ENCODE peak calls at places on chromosome 9, in four cellular contexts. U is IMR-90, M is H1, S is H9. E is an unnamed sample.

GRCh38 chr9:115367780-115368179 is 249.8 kb upstream of the TNC start:
- DNase-seq in U (peak; percentile 76), M (no peak), S (no peak), E (no peak)

GRCh38 chr9:136865768-136866103 is 372 bp downstream of the EDF1 start:
- DNase-seq in U (no peak), M (no peak), S (peak; percentile 28), E (no peak)

GRCh38 chr9:109815366-109815947 is 35.5 kb downstream of the PALM2AKAP2 start:
- DNase-seq in U (peak; percentile 67), M (no peak), S (no peak), E (peak; percentile 32)

GRCh38 chr9:37229455-37229854 is 109.1 kb downstream of the ZCCHC7 start:
- DNase-seq in U (no peak), M (no peak), S (no peak), E (no peak)

GRCh38 chr9:129343119-129343696 is 165.1 kb upstream of the IER5L start:
- DNase-seq in U (no peak), M (no peak), S (no peak), E (no peak)

GRCh38 chr9:92468206-92468605 is 14.1 kb downstream of the ASPN start:
- DNase-seq in U (peak; percentile 66), M (no peak), S (no peak), E (no peak)

GRCh38 chr9:121267689-121268597 is at the start of gene GSN:
- DNase-seq in U (peak; percentile 50), M (peak; percentile 86), S (peak; percentile 85), E (peak; percentile 89)

GRCh38 chr9:131349881-131350563 is 43.9 kb upstream of the PRRC2B start:
- DNase-seq in U (peak; percentile 77), M (peak; percentile 96), S (peak; percentile 95), E (peak; percentile 93)

GRCh38 chr9:9100070-9100469 is 1300.5 kb upstream of the DMAC1 start:
- DNase-seq in U (no peak), M (no peak), S (no peak), E (no peak)

GRCh38 chr9:13450723-13451122 is 171.2 kb upstream of the MPDZ start:
- DNase-seq in U (no peak), M (no peak), S (no peak), E (no peak)

GRCh38 chr9:130689937-130690700 is 3.5 kb upstream of the EXOSC2 start:
- DNase-seq in U (peak; percentile 94), M (no peak), S (peak; percentile 89), E (peak; percentile 93)

GRCh38 chr9:129752915-129753724 is at the start of gene PTGES:
- DNase-seq in U (peak; percentile 87), M (peak; percentile 78), S (peak; percentile 78), E (peak; percentile 74)

GRCh38 chr9:113875420-113875916 is 641 bp upstream of the ZNF618 start:
- DNase-seq in U (no peak), M (no peak), S (no peak), E (no peak)

GRCh38 chr9:116327702-116328440 is 174.3 kb downstream of the PAPPA start:
- DNase-seq in U (peak; percentile 69), M (no peak), S (no peak), E (no peak)

GRCh38 chr9:112157087-112157486 is 18.0 kb downstream of the SUSD1 start:
- DNase-seq in U (no peak), M (no peak), S (no peak), E (no peak)

GRCh38 chr9:75889577-75889976 is 896 bp upstream of the PCSK5 start:
- DNase-seq in U (no peak), M (no peak), S (no peak), E (no peak)

GRCh38 chr9:80635065-80635464 is 1054.3 kb downstream of the TLE1 start:
- DNase-seq in U (no peak), M (no peak), S (no peak), E (no peak)

GRCh38 chr9:77935974-77936373 is 95.6 kb downstream of the GNAQ start:
- DNase-seq in U (no peak), M (no peak), S (no peak), E (no peak)

GRCh38 chr9:8331507-8331906 is 531.9 kb upstream of the DMAC1 start:
- DNase-seq in U (no peak), M (no peak), S (no peak), E (no peak)

GRCh38 chr9:2255128-2255527 is 240.0 kb downstream of the SMARCA2 start:
- DNase-seq in U (no peak), M (no peak), S (no peak), E (peak; percentile 71)

GRCh38 chr9:115034801-115035200 is 83.2 kb downstream of the TNC start:
- DNase-seq in U (peak; percentile 90), M (no peak), S (no peak), E (no peak)

GRCh38 chr9:91408475-91408874 is 15.2 kb downstream of the NFIL3 start:
- DNase-seq in U (peak; percentile 74), M (no peak), S (no peak), E (no peak)

GRCh38 chr9:90107864-90108263 is 503.1 kb downstream of the GADD45G start:
- DNase-seq in U (no peak), M (no peak), S (no peak), E (no peak)

GRCh38 chr9:118711843-118712242 is 657.4 kb downstream of the BRINP1 start:
- DNase-seq in U (no peak), M (no peak), S (no peak), E (no peak)

GRCh38 chr9:123928471-123929176 is 1.3 kb downstream of the DENND1A start:
- DNase-seq in U (peak; percentile 41), M (no peak), S (no peak), E (no peak)

GRCh38 chr9:109258619-109259321 is 62.1 kb downstream of the EPB41L4B start:
- DNase-seq in U (no peak), M (no peak), S (peak; percentile 69), E (peak; percentile 65)

GRCh38 chr9:20391208-20391607 is 231.1 kb downstream of the MLLT3 start:
- DNase-seq in U (no peak), M (no peak), S (no peak), E (no peak)

GRCh38 chr9:33254211-33254610 is 10.3 kb downstream of the BAG1 start:
- DNase-seq in U (no peak), M (no peak), S (no peak), E (no peak)

GRCh38 chr9:130607640-130608420 is 28.5 kb downstream of the FUBP3 start:
- DNase-seq in U (peak; percentile 67), M (no peak), S (no peak), E (no peak)

GRCh38 chr9:16387382-16387781 is 483.1 kb downstream of the BNC2 start:
- DNase-seq in U (peak; percentile 28), M (no peak), S (no peak), E (no peak)

GRCh38 chr9:135992486-135993408 is 31.6 kb upstream of the UBAC1 start:
- DNase-seq in U (peak; percentile 84), M (peak; percentile 81), S (peak; percentile 86), E (peak; percentile 86)

GRCh38 chr9:7273575-7273974 is 515.8 kb downstream of the KDM4C start:
- DNase-seq in U (peak; percentile 40), M (no peak), S (no peak), E (peak; percentile 27)

DNA sequence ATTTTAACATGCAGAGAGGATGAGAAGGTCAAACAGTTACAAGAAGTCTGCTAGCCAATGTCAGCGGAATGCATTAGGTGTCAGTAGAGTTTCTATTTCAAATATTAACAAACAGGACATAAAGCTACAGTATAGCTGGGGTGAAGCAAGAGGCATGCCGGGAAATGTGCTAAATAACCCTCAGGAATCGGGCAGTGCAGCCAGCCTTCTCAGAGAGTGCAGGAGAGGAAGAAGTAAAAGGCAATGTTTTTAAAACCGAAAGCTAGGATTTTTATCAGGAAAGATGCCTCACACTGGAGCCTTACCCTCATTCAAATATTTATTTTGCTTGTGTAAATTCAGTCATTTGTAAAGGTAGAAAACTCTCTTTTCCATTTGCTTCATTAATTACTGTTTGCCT is 59.1 kb upstream of the SH3GL2 start:
- DNase-seq in U (peak; percentile 38), M (no peak), S (no peak), E (no peak)
- H4K5ac ChIP-seq in U (no peak overlapping the region), M (no peak overlapping the region), S (no peak overlapping the region), E (no peak overlapping the region)

GRCh38 chr9:14942037-14942436 is 31.8 kb upstream of the FREM1 start:
- DNase-seq in U (no peak), M (no peak), S (no peak), E (no peak)
- H4K5ac ChIP-seq in U (no peak overlapping the region), M (no peak overlapping the region), S (no peak overlapping the region), E (no peak overlapping the region)

GRCh38 chr9:85871008-85871407 is 69.9 kb upstream of the NAA35 start:
- DNase-seq in U (no peak), M (no peak), S (no peak), E (no peak)
- H4K5ac ChIP-seq in U (no peak overlapping the region), M (no peak overlapping the region), S (no peak overlapping the region), E (no peak overlapping the region)

GRCh38 chr9:97629136-97629535 is 4.0 kb downstream of the TSTD2 start:
- DNase-seq in U (no peak), M (no peak), S (no peak), E (peak; percentile 44)
- H4K5ac ChIP-seq in U (no peak overlapping the region), M (no peak overlapping the region), S (no peak overlapping the region), E (no peak overlapping the region)

DNA sequence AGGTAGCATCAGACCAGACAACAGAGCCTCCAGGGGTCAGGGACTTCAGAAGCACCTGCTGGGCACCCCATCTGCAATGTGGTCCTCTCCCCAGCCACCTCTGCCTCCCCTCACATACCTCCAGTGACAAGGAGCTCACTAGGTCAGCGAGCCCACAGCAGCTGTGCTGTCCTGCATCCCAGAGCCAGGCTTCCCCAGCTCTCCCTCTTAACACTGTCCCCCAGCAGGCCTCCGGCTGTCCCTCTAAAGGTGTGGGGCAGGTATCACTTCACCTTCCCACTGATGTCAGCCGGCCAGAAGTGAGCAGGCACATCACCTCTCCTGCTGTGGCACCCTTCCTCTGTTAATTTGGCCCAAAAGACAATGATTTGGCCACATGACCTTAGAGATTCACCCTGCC is 83.6 kb downstream of the LMX1B start:
- DNase-seq in U (no peak), M (no peak), S (no peak), E (no peak)
- H4K5ac ChIP-seq in U (no peak overlapping the region), M (no peak overlapping the region), S (no peak overlapping the region), E (no peak overlapping the region)

E was measured in mesendoderm.